ENCODE peak calls at places on chromosomes 4 and X, in eight cellular contexts. H, S, B, D, C, V, W and K are unnamed samples.

GRCh38 chr4:152102184-152103000 is 341.6 kb upstream of the GATB start:
- DNase-seq in H (peak; percentile 16), S (no peak), B (no peak), D (no peak), C (no peak), V (peak; percentile 48), W (peak; percentile 42), K (no peak)

GRCh38 chrX:112844250-112844649 is 3.6 kb upstream of the AMOT start:
- DNase-seq in H (no peak), S (no peak), B (no peak), D (no peak), C (no peak), V (peak; percentile 26), W (no peak), K (no peak)

GRCh38 chrX:45497290-45497689 is 296.6 kb upstream of the DIPK2B start:
- DNase-seq in H (no peak), S (no peak), B (no peak), D (no peak), C (no peak), V (peak; percentile 76), W (no peak), K (no peak)

GRCh38 chrX:132957211-132958085 is 981 bp downstream of the HS6ST2 start:
- DNase-seq in H (no peak), S (no peak), B (no peak), D (no peak), C (peak; percentile 52), V (peak; percentile 12), W (no peak), K (no peak)

GRCh38 chr4:68865178-68865638 is 49.4 kb downstream of the UGT2B10 start:
- DNase-seq in H (no peak), S (no peak), B (no peak), D (no peak), C (no peak), V (no peak), W (no peak), K (no peak)

GRCh38 chr4:139144911-139145551 is 32.0 kb downstream of the ELF2 start:
- DNase-seq in H (no peak), S (no peak), B (no peak), D (no peak), C (no peak), V (no peak), W (peak; percentile 3), K (no peak)

GRCh38 chrX:53081925-53082772 is at the start of gene TSPYL2:
- DNase-seq in H (peak; percentile 83), S (peak; percentile 98), B (peak; percentile 92), D (peak; percentile 75), C (peak; percentile 96), V (peak; percentile 93), W (peak; percentile 97), K (peak; percentile 95)

GRCh38 chr4:7798215-7798995 is 141.3 kb downstream of the AFAP1 start:
- DNase-seq in H (no peak), S (no peak), B (no peak), D (no peak), C (no peak), V (peak; percentile 63), W (peak; percentile 55), K (no peak)

GRCh38 chr4:20333141-20333690 is 81.5 kb downstream of the SLIT2 start:
- DNase-seq in H (no peak), S (no peak), B (no peak), D (no peak), C (no peak), V (no peak), W (no peak), K (no peak)

GRCh38 chr4:41257257-41257900 is 651 bp downstream of the UCHL1 start:
- DNase-seq in H (peak; percentile 56), S (peak; percentile 87), B (no peak), D (no peak), C (peak; percentile 78), V (peak; percentile 85), W (peak; percentile 73), K (no peak)

GRCh38 chr4:47926667-47927258 is 12.4 kb upstream of the NFXL1 start:
- DNase-seq in H (no peak), S (no peak), B (peak; percentile 46), D (peak; percentile 19), C (peak; percentile 50), V (peak; percentile 60), W (peak; percentile 66), K (peak; percentile 60)

GRCh38 chr4:629636-629915 is 4.2 kb downstream of the PDE6B start:
- DNase-seq in H (no peak), S (no peak), B (no peak), D (no peak), C (no peak), V (no peak), W (no peak), K (no peak)

GRCh38 chr4:172740434-172740833 is 428.2 kb upstream of the GALNT7 start:
- DNase-seq in H (no peak), S (no peak), B (no peak), D (no peak), C (no peak), V (no peak), W (no peak), K (no peak)

GRCh38 chr4:156568479-156568878 is 403.1 kb downstream of the PDGFC start:
- DNase-seq in H (no peak), S (no peak), B (no peak), D (no peak), C (no peak), V (no peak), W (no peak), K (no peak)